ENCODE peak calls at places on chromosomes 13 and 19, in five cellular contexts. A is psoas muscle; I is CD8-positive, alpha-beta memory T cell; O is Panc1; G is upper lobe of right lung. U is an unnamed sample.

GRCh38 chr19:34259367-34259865 is 5.1 kb downstream of the GARRE1 start:
- DNase-seq in G (no peak), A (no peak), I (no peak), O (no peak), U (no peak)

GRCh38 chr13:47334173-47334572 is 437.3 kb upstream of the HTR2A start:
- DNase-seq in A (peak; percentile 27), I (no peak), G (no peak), O (no peak), U (no peak)

GRCh38 chr13:77150651-77151050 is 123.7 kb upstream of the FBXL3 start:
- DNase-seq in A (no peak), G (no peak), O (no peak), I (no peak), U (no peak)

GRCh38 chr19:43461303-43461702 is 4.1 kb downstream of the LYPD3 start:
- DNase-seq in A (no peak), G (no peak), I (no peak), O (no peak), U (no peak)

GRCh38 chr13:41059466-41059865 is 1.8 kb upstream of the WBP4 start:
- DNase-seq in O (no peak), G (no peak), A (no peak), I (no peak), U (no peak)

GRCh38 chr13:30905932-30906383 is at the start of gene MEDAG:
- DNase-seq in I (no peak), G (peak; percentile 67), A (peak; percentile 88), O (no peak), U (no peak)

GRCh38 chr19:48724796-48725753 is 5.5 kb upstream of the MAMSTR start:
- DNase-seq in I (no peak), G (no peak), A (no peak), O (no peak), U (no peak)

GRCh38 chr19:9498183-9498902 is at the start of gene ZNF560:
- DNase-seq in A (no peak), I (no peak), G (no peak), O (no peak), U (no peak)

GRCh38 chr19:45733160-45733810 is at the start of gene MEIOSIN:
- DNase-seq in I (no peak), G (no peak), A (no peak), O (no peak), U (no peak)

GRCh38 chr13:93169980-93170379 is 56.6 kb upstream of the GPC6 start:
- DNase-seq in I (no peak), A (no peak), G (no peak), O (no peak), U (no peak)

GRCh38 chr19:12896460-12896859 is 5.5 kb downstream of the GCDH start:
- DNase-seq in O (no peak), G (no peak), A (no peak), I (no peak), U (no peak)

GRCh38 chr19:23254141-23254910 is 4.1 kb upstream of the ZNF724 start:
- DNase-seq in I (no peak), A (no peak), G (no peak), O (no peak), U (no peak)

GRCh38 chr19:31348416-31349159 is 648 bp downstream of the TSHZ3 start:
- DNase-seq in I (no peak), O (no peak), A (peak; percentile 41), G (no peak), U (no peak)

GRCh38 chr13:27789153-27789494 is 3.2 kb upstream of the GSX1 start:
- DNase-seq in A (no peak), I (no peak), O (no peak), G (no peak), U (no peak)

GRCh38 chr19:54172764-54173699 is at the start of gene TMC4:
- DNase-seq in O (no peak), G (peak; percentile 88), I (no peak), A (no peak), U (no peak)

GRCh38 chr19:6580313-6580712 is 10.6 kb downstream of the CD70 start:
- DNase-seq in A (no peak), O (peak; percentile 84), G (no peak), I (no peak), U (no peak)

GRCh38 chr13:110912651-110913051 is 2.2 kb downstream of the ANKRD10 start:
- DNase-seq in A (peak; percentile 34), G (no peak), O (no peak), I (no peak), U (no peak)

GRCh38 chr13:73417012-73417615 is 358.3 kb downstream of the KLF5 start:
- DNase-seq in G (no peak), I (no peak), A (no peak), O (no peak), U (no peak)

GRCh38 chr19:7926021-7926726 is at the start of gene CTXN1:
- DNase-seq in A (peak; percentile 71), I (peak; percentile 76), O (no peak), G (peak; percentile 83), U (peak; percentile 66)

GRCh38 chr13:73870970-73871935 is 263.0 kb downstream of the KLF12 start:
- DNase-seq in I (no peak), G (no peak), A (no peak), O (no peak), U (no peak)

GRCh38 chr13:62357887-62358645 is 942.4 kb upstream of the PCDH20 start:
- DNase-seq in G (no peak), I (no peak), A (no peak), O (peak; percentile 32), U (no peak)

GRCh38 chr19:55156202-55157063 is 1.1 kb downstream of the TNNI3 start:
- DNase-seq in O (peak; percentile 54), A (peak; percentile 57), G (peak; percentile 79), I (no peak), U (no peak)

GRCh38 chr13:101711307-101712025 is 259.0 kb downstream of the ITGBL1 start:
- DNase-seq in G (no peak), I (no peak), O (no peak), A (peak; percentile 15), U (no peak)

GRCh38 chr13:22740264-22740663 is 440.5 kb upstream of the SGCG start:
- DNase-seq in O (no peak), G (no peak), I (no peak), A (no peak), U (no peak)

GRCh38 chr19:38697641-38698071 is 46.6 kb downstream of the CAPN12 start:
- DNase-seq in I (no peak), G (peak; percentile 52), A (no peak), O (no peak), U (no peak)
- H3K4me1 ChIP-seq in I (peaks cover 34% of the 10 kb centered on the region), G (peaks cover 91% of the 10 kb centered on the region), A (peaks cover 60% of the 10 kb centered on the region), O (peaks cover 100% of the 10 kb centered on the region), U (peaks cover 35% of the 10 kb centered on the region)

DNA sequence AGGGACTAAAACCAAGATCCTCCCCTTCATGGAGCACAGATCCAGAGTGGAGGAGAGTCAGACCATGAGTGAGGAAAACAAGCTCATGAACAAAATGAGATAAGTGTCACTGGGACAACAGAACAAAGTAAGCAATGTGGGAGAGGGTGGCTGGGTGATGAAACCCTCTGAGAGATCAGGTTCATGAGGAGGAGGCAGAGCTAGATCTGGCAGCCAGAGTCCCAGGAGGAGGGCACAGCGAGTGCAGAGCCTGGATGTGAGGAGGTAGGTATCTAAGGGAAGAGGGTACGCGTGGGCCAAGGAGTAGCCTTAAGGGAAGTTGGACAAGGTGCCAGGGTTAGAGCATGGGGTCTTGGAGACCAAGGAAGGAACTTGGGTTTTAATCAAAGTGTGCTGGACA is 1311.9 kb downstream of the UQCRFS1 start:
- DNase-seq in A (no peak), G (no peak), I (no peak), O (no peak), U (no peak)
- H3K27ac ChIP-seq in A (no peak overlapping the region), G (no peak overlapping the region), I (no peak overlapping the region), O (no peak overlapping the region), U (no peak overlapping the region)

GRCh38 chr19:40750035-40750284 is 317 bp downstream of the ACTMAP start:
- DNase-seq in O (no peak), G (no peak), A (no peak), I (no peak), U (no peak)
- H3K4me1 ChIP-seq in O (peaks cover 10% of the 10 kb centered on the region), G (peaks cover 58% of the 10 kb centered on the region), A (peaks cover 25% of the 10 kb centered on the region), I (peaks cover 27% of the 10 kb centered on the region), U (peaks cover 32% of the 10 kb centered on the region)

DNA sequence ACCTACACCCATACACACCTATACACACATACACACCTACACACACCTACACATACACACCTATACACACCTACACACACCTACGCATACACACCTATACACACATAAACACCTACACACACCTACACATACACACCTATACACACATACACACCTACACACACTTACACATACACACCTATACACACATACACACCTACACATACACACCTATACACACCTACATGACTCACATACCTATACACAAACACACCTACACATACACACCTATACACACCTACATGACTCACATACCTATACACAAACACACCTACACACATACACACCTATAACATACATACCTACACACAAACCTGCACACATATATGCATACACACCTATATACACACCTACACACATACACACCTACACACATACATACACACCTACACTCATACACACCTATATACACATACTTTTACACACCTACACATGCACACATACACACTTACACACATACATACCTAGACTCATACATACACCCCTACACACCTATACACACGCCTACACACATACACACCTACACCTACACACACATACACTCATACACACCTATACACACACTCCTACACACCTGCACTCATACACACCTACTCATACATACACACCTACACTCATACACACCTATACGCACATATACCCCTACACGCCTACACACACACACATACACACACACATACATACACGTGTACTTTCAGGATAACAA is 286.7 kb upstream of the MAB21L1 start:
- DNase-seq in I (no peak), G (no peak), O (no peak), A (no peak), U (no peak)
- H3K27ac ChIP-seq in I (no peak overlapping the region), G (no peak overlapping the region), O (no peak overlapping the region), A (no peak overlapping the region), U (no peak overlapping the region)

DNA sequence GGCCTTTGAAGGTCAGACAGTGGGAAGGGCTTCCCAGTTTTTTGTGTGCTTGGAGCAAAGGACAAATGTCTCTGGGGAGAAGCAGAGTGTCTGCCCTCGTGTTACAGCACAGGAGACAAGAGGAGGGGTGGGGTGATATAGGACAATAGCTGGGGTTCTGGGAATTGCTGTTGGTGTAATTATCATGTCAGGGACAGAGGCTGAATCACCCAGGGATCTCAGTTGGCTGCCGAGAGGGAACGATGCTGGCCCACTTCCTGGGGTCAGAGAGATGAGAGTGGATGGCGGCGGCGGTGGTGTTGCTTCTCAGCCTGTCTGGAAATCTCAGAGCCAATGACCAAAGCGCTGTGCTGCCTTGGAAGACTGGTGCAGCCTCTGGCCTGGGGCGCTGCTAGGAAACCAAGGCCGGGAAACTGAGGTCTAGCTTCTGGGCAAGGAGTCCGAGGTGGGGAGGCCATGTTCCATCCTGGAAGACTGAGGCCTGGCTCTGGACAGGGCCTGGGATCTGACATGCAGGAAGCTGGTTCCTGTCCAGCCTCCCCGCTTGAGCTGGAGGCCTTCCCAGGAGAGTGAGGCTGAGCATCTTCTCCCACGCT is 1.3 kb downstream of the INAFM1 start:
- DNase-seq in O (no peak), A (peak; percentile 77), I (no peak), G (peak; percentile 69), U (no peak)
- H3K4me1 ChIP-seq in O (peaks cover 9% of the 10 kb centered on the region), A (peaks cover 8% of the 10 kb centered on the region), I (peaks cover 15% of the 10 kb centered on the region), G (peaks cover 13% of the 10 kb centered on the region), U (peaks cover 3% of the 10 kb centered on the region)

GRCh38 chr13:72137782-72138181 is 270.8 kb upstream of the DACH1 start:
- DNase-seq in G (no peak), O (no peak), I (no peak), A (no peak), U (no peak)
- H3K27ac ChIP-seq in G (no peak overlapping the region), O (no peak overlapping the region), I (no peak overlapping the region), A (no peak overlapping the region), U (no peak overlapping the region)